ENCODE peak calls at places on chromosomes 6 and 20, in six cellular contexts. P, F, H, U, S and W are unnamed samples.

GRCh38 chr6:113060664-113061063 is 713.5 kb downstream of the RFPL4B start:
- DNase-seq in P (no peak), F (no peak), H (no peak), U (no peak), S (no peak), W (no peak)

GRCh38 chr6:139647001-139647400 is 272.6 kb upstream of the CITED2 start:
- DNase-seq in P (no peak), F (no peak), H (no peak), U (no peak), S (no peak), W (no peak)

GRCh38 chr20:3330046-3330741 is 77.3 kb downstream of the DNAAF9 start:
- DNase-seq in P (no peak), F (no peak), H (no peak), U (no peak), S (no peak), W (peak; percentile 19)

GRCh38 chr6:26473758-26474438 is 16.1 kb downstream of the BTN2A1 start:
- DNase-seq in P (peak; percentile 96), F (peak; percentile 73), H (peak; percentile 43), U (peak; percentile 95), S (peak; percentile 63), W (peak; percentile 94)

GRCh38 chr6:20447157-20447556 is 45.5 kb downstream of the E2F3 start:
- DNase-seq in P (no peak), F (no peak), H (no peak), U (no peak), S (no peak), W (no peak)

GRCh38 chr6:56751604-56752003 is 108.9 kb upstream of the DST start:
- DNase-seq in P (no peak), F (no peak), H (no peak), U (no peak), S (no peak), W (no peak)

GRCh38 chr6:18545726-18546125 is 158.6 kb downstream of the RNF144B start:
- DNase-seq in P (no peak), F (no peak), H (no peak), U (no peak), S (no peak), W (no peak)

GRCh38 chr6:28693033-28693750 is 167.5 kb downstream of the GPX5 start:
- DNase-seq in P (peak; percentile 74), F (no peak), H (no peak), U (peak; percentile 29), S (no peak), W (no peak)

GRCh38 chr6:43948527-43949450 is 178.5 kb downstream of the MRPL14 start:
- DNase-seq in P (peak; percentile 36), F (no peak), H (no peak), U (peak; percentile 86), S (no peak), W (no peak)

GRCh38 chr6:163485388-163485851 is 70.9 kb downstream of the QKI start:
- DNase-seq in P (no peak), F (no peak), H (no peak), U (no peak), S (no peak), W (no peak)

GRCh38 chr20:8388707-8389106 is 256.6 kb downstream of the PLCB1 start:
- DNase-seq in P (no peak), F (no peak), H (no peak), U (peak; percentile 39), S (no peak), W (no peak)

GRCh38 chr20:15419856-15420255 is 1082.4 kb upstream of the FLRT3 start:
- DNase-seq in P (no peak), F (no peak), H (no peak), U (no peak), S (no peak), W (no peak)

GRCh38 chr6:107196143-107196542 is 80.8 kb upstream of the BEND3 start:
- DNase-seq in P (no peak), F (no peak), H (no peak), U (no peak), S (no peak), W (no peak)

GRCh38 chr6:27275025-27275956 is 27.8 kb downstream of the PRSS16 start:
- DNase-seq in P (peak; percentile 47), F (no peak), H (no peak), U (peak; percentile 59), S (no peak), W (peak; percentile 21)

GRCh38 chr6:64249129-64249528 is 613.5 kb downstream of the PHF3 start:
- DNase-seq in P (no peak), F (no peak), H (no peak), U (no peak), S (no peak), W (peak; percentile 63)

GRCh38 chr20:16708590-16708989 is 21.2 kb upstream of the SNRPB2 start:
- DNase-seq in P (no peak), F (no peak), H (no peak), U (no peak), S (no peak), W (peak; percentile 36)

GRCh38 chr20:17655286-17655651 is 26.8 kb downstream of the RRBP1 start:
- DNase-seq in P (peak; percentile 16), F (no peak), H (no peak), U (peak; percentile 53), S (no peak), W (no peak)

GRCh38 chr6:90365565-90366219 is 69.0 kb upstream of the BACH2 start:
- DNase-seq in P (no peak), F (no peak), H (no peak), U (no peak), S (no peak), W (no peak)

GRCh38 chr20:20489054-20489453 is 121.2 kb downstream of the INSM1 start:
- DNase-seq in P (no peak), F (no peak), H (no peak), U (no peak), S (no peak), W (peak; percentile 48)

GRCh38 chr6:40727272-40727671 is 140.1 kb upstream of the LRFN2 start:
- DNase-seq in P (no peak), F (no peak), H (no peak), U (no peak), S (no peak), W (no peak)

GRCh38 chr6:169800668-169801395 is 49.4 kb downstream of the ERMARD start:
- DNase-seq in P (peak; percentile 88), F (no peak), H (peak; percentile 69), U (peak; percentile 68), S (no peak), W (peak; percentile 64)

GRCh38 chr6:6678811-6679210 is 90.3 kb downstream of the LY86 start:
- DNase-seq in P (peak; percentile 78), F (no peak), H (no peak), U (no peak), S (no peak), W (no peak)